ENCODE peak calls at places on chromosome 2, in seven cellular contexts. One of them, this sample, is unnamed.

GRCh38 chr2:221969087-221969829 is 329.5 kb downstream of the PAX3 start:
- DNase-seq in activated naive CD4-positive, alpha-beta T cell treated with anti-CD3 and anti-CD28 coated beads, Interleukin-2, amount 10 ng/mL, durations not matched to agents 7 days and 5 days: no peak
- DNase-seq in T-helper 9 cell: no peak
- DNase-seq in fibroblast of the aortic adventitia: peak; percentile 69
- DNase-seq in nephron progenitor cell: peak; percentile 25
- DNase-seq in occipital lobe: peak; percentile 3
- DNase-seq in stimulated activated CD4-positive, alpha-beta T cell treated with anti-CD3 and anti-CD28 coated beads, Interleukin-12 subunit alpha, Interleukin-12 subunit beta, amount 100 ng/mL, for 4 hours: no peak
- DNase-seq in this sample: no peak

GRCh38 chr2:11123001-11123809 is 32.1 kb upstream of the SLC66A3 start:
- DNase-seq in occipital lobe: no peak
- DNase-seq in nephron progenitor cell: no peak
- DNase-seq in fibroblast of the aortic adventitia: no peak
- DNase-seq in stimulated activated CD4-positive, alpha-beta T cell treated with anti-CD3 and anti-CD28 coated beads, Interleukin-12 subunit alpha, Interleukin-12 subunit beta, amount 100 ng/mL, for 4 hours: no peak
- DNase-seq in activated naive CD4-positive, alpha-beta T cell treated with anti-CD3 and anti-CD28 coated beads, Interleukin-2, amount 10 ng/mL, durations not matched to agents 7 days and 5 days: no peak
- DNase-seq in T-helper 9 cell: no peak
- DNase-seq in this sample: no peak

GRCh38 chr2:169476459-169476858 is 2.8 kb upstream of the BBS5 start:
- DNase-seq in T-helper 9 cell: no peak
- DNase-seq in activated naive CD4-positive, alpha-beta T cell treated with anti-CD3 and anti-CD28 coated beads, Interleukin-2, amount 10 ng/mL, durations not matched to agents 7 days and 5 days: no peak
- DNase-seq in nephron progenitor cell: no peak
- DNase-seq in occipital lobe: no peak
- DNase-seq in fibroblast of the aortic adventitia: no peak
- DNase-seq in stimulated activated CD4-positive, alpha-beta T cell treated with anti-CD3 and anti-CD28 coated beads, Interleukin-12 subunit alpha, Interleukin-12 subunit beta, amount 100 ng/mL, for 4 hours: no peak
- DNase-seq in this sample: no peak

GRCh38 chr2:221649045-221649444 is 76.9 kb upstream of the EPHA4 start:
- DNase-seq in occipital lobe: peak; percentile 4
- DNase-seq in nephron progenitor cell: no peak
- DNase-seq in fibroblast of the aortic adventitia: peak; percentile 65
- DNase-seq in activated naive CD4-positive, alpha-beta T cell treated with anti-CD3 and anti-CD28 coated beads, Interleukin-2, amount 10 ng/mL, durations not matched to agents 7 days and 5 days: no peak
- DNase-seq in stimulated activated CD4-positive, alpha-beta T cell treated with anti-CD3 and anti-CD28 coated beads, Interleukin-12 subunit alpha, Interleukin-12 subunit beta, amount 100 ng/mL, for 4 hours: no peak
- DNase-seq in T-helper 9 cell: no peak
- DNase-seq in this sample: no peak

GRCh38 chr2:75356857-75357256 is 157.5 kb upstream of the TACR1 start:
- DNase-seq in fibroblast of the aortic adventitia: no peak
- DNase-seq in activated naive CD4-positive, alpha-beta T cell treated with anti-CD3 and anti-CD28 coated beads, Interleukin-2, amount 10 ng/mL, durations not matched to agents 7 days and 5 days: no peak
- DNase-seq in stimulated activated CD4-positive, alpha-beta T cell treated with anti-CD3 and anti-CD28 coated beads, Interleukin-12 subunit alpha, Interleukin-12 subunit beta, amount 100 ng/mL, for 4 hours: no peak
- DNase-seq in T-helper 9 cell: no peak
- DNase-seq in occipital lobe: no peak
- DNase-seq in nephron progenitor cell: no peak
- DNase-seq in this sample: no peak

GRCh38 chr2:232951181-232951580 is 61.9 kb downstream of the NGEF start:
- DNase-seq in nephron progenitor cell: no peak
- DNase-seq in stimulated activated CD4-positive, alpha-beta T cell treated with anti-CD3 and anti-CD28 coated beads, Interleukin-12 subunit alpha, Interleukin-12 subunit beta, amount 100 ng/mL, for 4 hours: no peak
- DNase-seq in occipital lobe: no peak
- DNase-seq in T-helper 9 cell: no peak
- DNase-seq in fibroblast of the aortic adventitia: no peak
- DNase-seq in activated naive CD4-positive, alpha-beta T cell treated with anti-CD3 and anti-CD28 coated beads, Interleukin-2, amount 10 ng/mL, durations not matched to agents 7 days and 5 days: no peak
- DNase-seq in this sample: no peak

GRCh38 chr2:162123806-162124758 is 28.0 kb downstream of the GCG start:
- DNase-seq in stimulated activated CD4-positive, alpha-beta T cell treated with anti-CD3 and anti-CD28 coated beads, Interleukin-12 subunit alpha, Interleukin-12 subunit beta, amount 100 ng/mL, for 4 hours: no peak
- DNase-seq in occipital lobe: no peak
- DNase-seq in T-helper 9 cell: no peak
- DNase-seq in activated naive CD4-positive, alpha-beta T cell treated with anti-CD3 and anti-CD28 coated beads, Interleukin-2, amount 10 ng/mL, durations not matched to agents 7 days and 5 days: no peak
- DNase-seq in fibroblast of the aortic adventitia: peak; percentile 83
- DNase-seq in nephron progenitor cell: peak; percentile 10
- DNase-seq in this sample: no peak

GRCh38 chr2:169361706-169362345 is 508 bp downstream of the LRP2 start:
- DNase-seq in nephron progenitor cell: peak; percentile 69
- DNase-seq in T-helper 9 cell: no peak
- DNase-seq in fibroblast of the aortic adventitia: peak; percentile 3
- DNase-seq in occipital lobe: no peak
- DNase-seq in stimulated activated CD4-positive, alpha-beta T cell treated with anti-CD3 and anti-CD28 coated beads, Interleukin-12 subunit alpha, Interleukin-12 subunit beta, amount 100 ng/mL, for 4 hours: peak; percentile 13
- DNase-seq in activated naive CD4-positive, alpha-beta T cell treated with anti-CD3 and anti-CD28 coated beads, Interleukin-2, amount 10 ng/mL, durations not matched to agents 7 days and 5 days: peak; percentile 25
- DNase-seq in this sample: no peak

GRCh38 chr2:5590836-5591235 is 101.3 kb upstream of the SOX11 start:
- DNase-seq in activated naive CD4-positive, alpha-beta T cell treated with anti-CD3 and anti-CD28 coated beads, Interleukin-2, amount 10 ng/mL, durations not matched to agents 7 days and 5 days: no peak
- DNase-seq in stimulated activated CD4-positive, alpha-beta T cell treated with anti-CD3 and anti-CD28 coated beads, Interleukin-12 subunit alpha, Interleukin-12 subunit beta, amount 100 ng/mL, for 4 hours: no peak
- DNase-seq in occipital lobe: no peak
- DNase-seq in nephron progenitor cell: no peak
- DNase-seq in T-helper 9 cell: no peak
- DNase-seq in fibroblast of the aortic adventitia: no peak
- DNase-seq in this sample: no peak

GRCh38 chr2:166257859-166258258 is 117.9 kb downstream of the SCN9A start:
- DNase-seq in T-helper 9 cell: no peak
- DNase-seq in fibroblast of the aortic adventitia: no peak
- DNase-seq in occipital lobe: no peak
- DNase-seq in activated naive CD4-positive, alpha-beta T cell treated with anti-CD3 and anti-CD28 coated beads, Interleukin-2, amount 10 ng/mL, durations not matched to agents 7 days and 5 days: no peak
- DNase-seq in nephron progenitor cell: no peak
- DNase-seq in stimulated activated CD4-positive, alpha-beta T cell treated with anti-CD3 and anti-CD28 coated beads, Interleukin-12 subunit alpha, Interleukin-12 subunit beta, amount 100 ng/mL, for 4 hours: no peak
- DNase-seq in this sample: no peak

GRCh38 chr2:225739328-225739727 is 339.8 kb downstream of the NYAP2 start:
- DNase-seq in occipital lobe: no peak
- DNase-seq in activated naive CD4-positive, alpha-beta T cell treated with anti-CD3 and anti-CD28 coated beads, Interleukin-2, amount 10 ng/mL, durations not matched to agents 7 days and 5 days: no peak
- DNase-seq in T-helper 9 cell: no peak
- DNase-seq in stimulated activated CD4-positive, alpha-beta T cell treated with anti-CD3 and anti-CD28 coated beads, Interleukin-12 subunit alpha, Interleukin-12 subunit beta, amount 100 ng/mL, for 4 hours: no peak
- DNase-seq in nephron progenitor cell: no peak
- DNase-seq in fibroblast of the aortic adventitia: no peak
- DNase-seq in this sample: no peak

GRCh38 chr2:173130521-173131467 is 55.1 kb downstream of the MAP3K20 start:
- DNase-seq in occipital lobe: no peak
- DNase-seq in fibroblast of the aortic adventitia: peak; percentile 32
- DNase-seq in stimulated activated CD4-positive, alpha-beta T cell treated with anti-CD3 and anti-CD28 coated beads, Interleukin-12 subunit alpha, Interleukin-12 subunit beta, amount 100 ng/mL, for 4 hours: no peak
- DNase-seq in T-helper 9 cell: no peak
- DNase-seq in nephron progenitor cell: no peak
- DNase-seq in activated naive CD4-positive, alpha-beta T cell treated with anti-CD3 and anti-CD28 coated beads, Interleukin-2, amount 10 ng/mL, durations not matched to agents 7 days and 5 days: no peak
- DNase-seq in this sample: no peak

GRCh38 chr2:121694398-121695178 is 42.1 kb downstream of the NIFK start:
- DNase-seq in occipital lobe: no peak
- DNase-seq in activated naive CD4-positive, alpha-beta T cell treated with anti-CD3 and anti-CD28 coated beads, Interleukin-2, amount 10 ng/mL, durations not matched to agents 7 days and 5 days: no peak
- DNase-seq in fibroblast of the aortic adventitia: peak; percentile 86
- DNase-seq in stimulated activated CD4-positive, alpha-beta T cell treated with anti-CD3 and anti-CD28 coated beads, Interleukin-12 subunit alpha, Interleukin-12 subunit beta, amount 100 ng/mL, for 4 hours: no peak
- DNase-seq in nephron progenitor cell: no peak
- DNase-seq in T-helper 9 cell: no peak
- DNase-seq in this sample: peak; percentile 42

GRCh38 chr2:3290655-3291054 is 87.0 kb downstream of the EIPR1 start:
- DNase-seq in T-helper 9 cell: no peak
- DNase-seq in occipital lobe: no peak
- DNase-seq in stimulated activated CD4-positive, alpha-beta T cell treated with anti-CD3 and anti-CD28 coated beads, Interleukin-12 subunit alpha, Interleukin-12 subunit beta, amount 100 ng/mL, for 4 hours: no peak
- DNase-seq in nephron progenitor cell: peak; percentile 32
- DNase-seq in fibroblast of the aortic adventitia: no peak
- DNase-seq in activated naive CD4-positive, alpha-beta T cell treated with anti-CD3 and anti-CD28 coated beads, Interleukin-2, amount 10 ng/mL, durations not matched to agents 7 days and 5 days: no peak
- DNase-seq in this sample: no peak

GRCh38 chr2:185222311-185222710 is 516.3 kb upstream of the FSIP2 start:
- DNase-seq in T-helper 9 cell: no peak
- DNase-seq in occipital lobe: no peak
- DNase-seq in nephron progenitor cell: no peak
- DNase-seq in activated naive CD4-positive, alpha-beta T cell treated with anti-CD3 and anti-CD28 coated beads, Interleukin-2, amount 10 ng/mL, durations not matched to agents 7 days and 5 days: no peak
- DNase-seq in stimulated activated CD4-positive, alpha-beta T cell treated with anti-CD3 and anti-CD28 coated beads, Interleukin-12 subunit alpha, Interleukin-12 subunit beta, amount 100 ng/mL, for 4 hours: no peak
- DNase-seq in fibroblast of the aortic adventitia: no peak
- DNase-seq in this sample: no peak

GRCh38 chr2:227508001-227508400 is 36.0 kb downstream of the AGFG1 start:
- DNase-seq in T-helper 9 cell: no peak
- DNase-seq in fibroblast of the aortic adventitia: no peak
- DNase-seq in occipital lobe: no peak
- DNase-seq in nephron progenitor cell: no peak
- DNase-seq in stimulated activated CD4-positive, alpha-beta T cell treated with anti-CD3 and anti-CD28 coated beads, Interleukin-12 subunit alpha, Interleukin-12 subunit beta, amount 100 ng/mL, for 4 hours: no peak
- DNase-seq in activated naive CD4-positive, alpha-beta T cell treated with anti-CD3 and anti-CD28 coated beads, Interleukin-2, amount 10 ng/mL, durations not matched to agents 7 days and 5 days: no peak
- DNase-seq in this sample: no peak

GRCh38 chr2:191617589-191617988 is 60.3 kb upstream of the NABP1 start:
- DNase-seq in T-helper 9 cell: peak; percentile 22
- DNase-seq in fibroblast of the aortic adventitia: no peak
- DNase-seq in stimulated activated CD4-positive, alpha-beta T cell treated with anti-CD3 and anti-CD28 coated beads, Interleukin-12 subunit alpha, Interleukin-12 subunit beta, amount 100 ng/mL, for 4 hours: peak; percentile 20
- DNase-seq in occipital lobe: no peak
- DNase-seq in activated naive CD4-positive, alpha-beta T cell treated with anti-CD3 and anti-CD28 coated beads, Interleukin-2, amount 10 ng/mL, durations not matched to agents 7 days and 5 days: peak; percentile 62
- DNase-seq in nephron progenitor cell: no peak
- DNase-seq in this sample: no peak

GRCh38 chr2:191800874-191801273 is 46.0 kb downstream of the CAVIN2 start:
- DNase-seq in nephron progenitor cell: no peak
- DNase-seq in activated naive CD4-positive, alpha-beta T cell treated with anti-CD3 and anti-CD28 coated beads, Interleukin-2, amount 10 ng/mL, durations not matched to agents 7 days and 5 days: no peak
- DNase-seq in stimulated activated CD4-positive, alpha-beta T cell treated with anti-CD3 and anti-CD28 coated beads, Interleukin-12 subunit alpha, Interleukin-12 subunit beta, amount 100 ng/mL, for 4 hours: no peak
- DNase-seq in T-helper 9 cell: no peak
- DNase-seq in occipital lobe: no peak
- DNase-seq in fibroblast of the aortic adventitia: peak; percentile 28
- DNase-seq in this sample: no peak

GRCh38 chr2:227804970-227805369 is 8.7 kb upstream of the CCL20 start:
- DNase-seq in occipital lobe: no peak
- DNase-seq in T-helper 9 cell: no peak
- DNase-seq in activated naive CD4-positive, alpha-beta T cell treated with anti-CD3 and anti-CD28 coated beads, Interleukin-2, amount 10 ng/mL, durations not matched to agents 7 days and 5 days: no peak
- DNase-seq in fibroblast of the aortic adventitia: no peak
- DNase-seq in stimulated activated CD4-positive, alpha-beta T cell treated with anti-CD3 and anti-CD28 coated beads, Interleukin-12 subunit alpha, Interleukin-12 subunit beta, amount 100 ng/mL, for 4 hours: no peak
- DNase-seq in nephron progenitor cell: no peak
- DNase-seq in this sample: peak; percentile 13

GRCh38 chr2:16635796-16636699 is 29.6 kb downstream of the CYRIA start:
- DNase-seq in occipital lobe: no peak
- DNase-seq in activated naive CD4-positive, alpha-beta T cell treated with anti-CD3 and anti-CD28 coated beads, Interleukin-2, amount 10 ng/mL, durations not matched to agents 7 days and 5 days: no peak
- DNase-seq in fibroblast of the aortic adventitia: no peak
- DNase-seq in nephron progenitor cell: no peak
- DNase-seq in stimulated activated CD4-positive, alpha-beta T cell treated with anti-CD3 and anti-CD28 coated beads, Interleukin-12 subunit alpha, Interleukin-12 subunit beta, amount 100 ng/mL, for 4 hours: no peak
- DNase-seq in T-helper 9 cell: no peak
- DNase-seq in this sample: no peak

GRCh38 chr2:60717691-60718090 is 38.4 kb upstream of the PAPOLG start:
- DNase-seq in T-helper 9 cell: no peak
- DNase-seq in fibroblast of the aortic adventitia: no peak
- DNase-seq in occipital lobe: no peak
- DNase-seq in stimulated activated CD4-positive, alpha-beta T cell treated with anti-CD3 and anti-CD28 coated beads, Interleukin-12 subunit alpha, Interleukin-12 subunit beta, amount 100 ng/mL, for 4 hours: no peak
- DNase-seq in nephron progenitor cell: no peak
- DNase-seq in activated naive CD4-positive, alpha-beta T cell treated with anti-CD3 and anti-CD28 coated beads, Interleukin-2, amount 10 ng/mL, durations not matched to agents 7 days and 5 days: no peak
- DNase-seq in this sample: no peak

GRCh38 chr2:133362061-133362476 is 206.2 kb downstream of the NCKAP5 start:
- DNase-seq in occipital lobe: no peak
- DNase-seq in stimulated activated CD4-positive, alpha-beta T cell treated with anti-CD3 and anti-CD28 coated beads, Interleukin-12 subunit alpha, Interleukin-12 subunit beta, amount 100 ng/mL, for 4 hours: no peak
- DNase-seq in activated naive CD4-positive, alpha-beta T cell treated with anti-CD3 and anti-CD28 coated beads, Interleukin-2, amount 10 ng/mL, durations not matched to agents 7 days and 5 days: no peak
- DNase-seq in nephron progenitor cell: no peak
- DNase-seq in T-helper 9 cell: no peak
- DNase-seq in fibroblast of the aortic adventitia: peak; percentile 65
- DNase-seq in this sample: no peak

GRCh38 chr2:100978582-100979051 is 23.5 kb upstream of the RPL31 start:
- DNase-seq in occipital lobe: peak; percentile 34
- DNase-seq in T-helper 9 cell: no peak
- DNase-seq in nephron progenitor cell: no peak
- DNase-seq in stimulated activated CD4-positive, alpha-beta T cell treated with anti-CD3 and anti-CD28 coated beads, Interleukin-12 subunit alpha, Interleukin-12 subunit beta, amount 100 ng/mL, for 4 hours: no peak
- DNase-seq in activated naive CD4-positive, alpha-beta T cell treated with anti-CD3 and anti-CD28 coated beads, Interleukin-2, amount 10 ng/mL, durations not matched to agents 7 days and 5 days: no peak
- DNase-seq in fibroblast of the aortic adventitia: peak; percentile 54
- DNase-seq in this sample: no peak

GRCh38 chr2:98804736-98805135 is 73.8 kb upstream of the MGAT4A start:
- DNase-seq in fibroblast of the aortic adventitia: no peak
- DNase-seq in occipital lobe: no peak
- DNase-seq in T-helper 9 cell: no peak
- DNase-seq in stimulated activated CD4-positive, alpha-beta T cell treated with anti-CD3 and anti-CD28 coated beads, Interleukin-12 subunit alpha, Interleukin-12 subunit beta, amount 100 ng/mL, for 4 hours: no peak
- DNase-seq in activated naive CD4-positive, alpha-beta T cell treated with anti-CD3 and anti-CD28 coated beads, Interleukin-2, amount 10 ng/mL, durations not matched to agents 7 days and 5 days: no peak
- DNase-seq in nephron progenitor cell: no peak
- DNase-seq in this sample: peak; percentile 54

GRCh38 chr2:240229005-240229404 is 88.5 kb upstream of the OTOS start:
- DNase-seq in nephron progenitor cell: no peak
- DNase-seq in fibroblast of the aortic adventitia: no peak
- DNase-seq in stimulated activated CD4-positive, alpha-beta T cell treated with anti-CD3 and anti-CD28 coated beads, Interleukin-12 subunit alpha, Interleukin-12 subunit beta, amount 100 ng/mL, for 4 hours: no peak
- DNase-seq in activated naive CD4-positive, alpha-beta T cell treated with anti-CD3 and anti-CD28 coated beads, Interleukin-2, amount 10 ng/mL, durations not matched to agents 7 days and 5 days: no peak
- DNase-seq in occipital lobe: no peak
- DNase-seq in T-helper 9 cell: no peak
- DNase-seq in this sample: no peak

GRCh38 chr2:140154711-140155110 is 1374.5 kb upstream of the NXPH2 start:
- DNase-seq in occipital lobe: no peak
- DNase-seq in T-helper 9 cell: no peak
- DNase-seq in fibroblast of the aortic adventitia: peak; percentile 26
- DNase-seq in stimulated activated CD4-positive, alpha-beta T cell treated with anti-CD3 and anti-CD28 coated beads, Interleukin-12 subunit alpha, Interleukin-12 subunit beta, amount 100 ng/mL, for 4 hours: no peak
- DNase-seq in activated naive CD4-positive, alpha-beta T cell treated with anti-CD3 and anti-CD28 coated beads, Interleukin-2, amount 10 ng/mL, durations not matched to agents 7 days and 5 days: no peak
- DNase-seq in nephron progenitor cell: no peak
- DNase-seq in this sample: no peak

GRCh38 chr2:190635781-190636180 is 13.1 kb upstream of the NAB1 start:
- DNase-seq in T-helper 9 cell: no peak
- DNase-seq in nephron progenitor cell: no peak
- DNase-seq in stimulated activated CD4-positive, alpha-beta T cell treated with anti-CD3 and anti-CD28 coated beads, Interleukin-12 subunit alpha, Interleukin-12 subunit beta, amount 100 ng/mL, for 4 hours: no peak
- DNase-seq in fibroblast of the aortic adventitia: no peak
- DNase-seq in activated naive CD4-positive, alpha-beta T cell treated with anti-CD3 and anti-CD28 coated beads, Interleukin-2, amount 10 ng/mL, durations not matched to agents 7 days and 5 days: no peak
- DNase-seq in occipital lobe: no peak
- DNase-seq in this sample: no peak

GRCh38 chr2:40281021-40281940 is 170.6 kb downstream of the SLC8A1 start:
- DNase-seq in occipital lobe: no peak
- DNase-seq in T-helper 9 cell: no peak
- DNase-seq in activated naive CD4-positive, alpha-beta T cell treated with anti-CD3 and anti-CD28 coated beads, Interleukin-2, amount 10 ng/mL, durations not matched to agents 7 days and 5 days: no peak
- DNase-seq in stimulated activated CD4-positive, alpha-beta T cell treated with anti-CD3 and anti-CD28 coated beads, Interleukin-12 subunit alpha, Interleukin-12 subunit beta, amount 100 ng/mL, for 4 hours: no peak
- DNase-seq in fibroblast of the aortic adventitia: peak; percentile 94
- DNase-seq in nephron progenitor cell: no peak
- DNase-seq in this sample: no peak

GRCh38 chr2:216023055-216023648 is 9.8 kb upstream of the MREG start:
- DNase-seq in nephron progenitor cell: peak; percentile 54
- DNase-seq in occipital lobe: no peak
- DNase-seq in stimulated activated CD4-positive, alpha-beta T cell treated with anti-CD3 and anti-CD28 coated beads, Interleukin-12 subunit alpha, Interleukin-12 subunit beta, amount 100 ng/mL, for 4 hours: peak; percentile 37
- DNase-seq in fibroblast of the aortic adventitia: peak; percentile 67
- DNase-seq in T-helper 9 cell: peak; percentile 26
- DNase-seq in activated naive CD4-positive, alpha-beta T cell treated with anti-CD3 and anti-CD28 coated beads, Interleukin-2, amount 10 ng/mL, durations not matched to agents 7 days and 5 days: peak; percentile 66
- DNase-seq in this sample: no peak

GRCh38 chr2:72843301-72843700 is 17.5 kb upstream of the EXOC6B start:
- DNase-seq in T-helper 9 cell: no peak
- DNase-seq in nephron progenitor cell: no peak
- DNase-seq in fibroblast of the aortic adventitia: no peak
- DNase-seq in stimulated activated CD4-positive, alpha-beta T cell treated with anti-CD3 and anti-CD28 coated beads, Interleukin-12 subunit alpha, Interleukin-12 subunit beta, amount 100 ng/mL, for 4 hours: no peak
- DNase-seq in occipital lobe: no peak
- DNase-seq in activated naive CD4-positive, alpha-beta T cell treated with anti-CD3 and anti-CD28 coated beads, Interleukin-2, amount 10 ng/mL, durations not matched to agents 7 days and 5 days: no peak
- DNase-seq in this sample: no peak

GRCh38 chr2:37344453-37345361 is at the start of gene QPCT:
- DNase-seq in T-helper 9 cell: peak; percentile 63
- DNase-seq in stimulated activated CD4-positive, alpha-beta T cell treated with anti-CD3 and anti-CD28 coated beads, Interleukin-12 subunit alpha, Interleukin-12 subunit beta, amount 100 ng/mL, for 4 hours: peak; percentile 43
- DNase-seq in nephron progenitor cell: no peak
- DNase-seq in fibroblast of the aortic adventitia: no peak
- DNase-seq in occipital lobe: no peak
- DNase-seq in activated naive CD4-positive, alpha-beta T cell treated with anti-CD3 and anti-CD28 coated beads, Interleukin-2, amount 10 ng/mL, durations not matched to agents 7 days and 5 days: peak; percentile 66
- DNase-seq in this sample: no peak

GRCh38 chr2:198657520-198658121 is 800.1 kb downstream of the SATB2 start:
- DNase-seq in fibroblast of the aortic adventitia: peak; percentile 17
- DNase-seq in stimulated activated CD4-positive, alpha-beta T cell treated with anti-CD3 and anti-CD28 coated beads, Interleukin-12 subunit alpha, Interleukin-12 subunit beta, amount 100 ng/mL, for 4 hours: no peak
- DNase-seq in T-helper 9 cell: no peak
- DNase-seq in nephron progenitor cell: peak; percentile 23
- DNase-seq in occipital lobe: no peak
- DNase-seq in activated naive CD4-positive, alpha-beta T cell treated with anti-CD3 and anti-CD28 coated beads, Interleukin-2, amount 10 ng/mL, durations not matched to agents 7 days and 5 days: no peak
- DNase-seq in this sample: no peak

GRCh38 chr2:14363137-14363536 is 269.4 kb upstream of the LRATD1 start:
- DNase-seq in stimulated activated CD4-positive, alpha-beta T cell treated with anti-CD3 and anti-CD28 coated beads, Interleukin-12 subunit alpha, Interleukin-12 subunit beta, amount 100 ng/mL, for 4 hours: no peak
- DNase-seq in occipital lobe: no peak
- DNase-seq in nephron progenitor cell: no peak
- DNase-seq in T-helper 9 cell: no peak
- DNase-seq in activated naive CD4-positive, alpha-beta T cell treated with anti-CD3 and anti-CD28 coated beads, Interleukin-2, amount 10 ng/mL, durations not matched to agents 7 days and 5 days: no peak
- DNase-seq in fibroblast of the aortic adventitia: no peak
- DNase-seq in this sample: no peak

GRCh38 chr2:29921560-29921915 is at the start of gene ALK:
- DNase-seq in T-helper 9 cell: peak; percentile 19
- DNase-seq in fibroblast of the aortic adventitia: peak; percentile 62
- DNase-seq in stimulated activated CD4-positive, alpha-beta T cell treated with anti-CD3 and anti-CD28 coated beads, Interleukin-12 subunit alpha, Interleukin-12 subunit beta, amount 100 ng/mL, for 4 hours: peak; percentile 55
- DNase-seq in occipital lobe: peak; percentile 87
- DNase-seq in nephron progenitor cell: peak; percentile 99
- DNase-seq in activated naive CD4-positive, alpha-beta T cell treated with anti-CD3 and anti-CD28 coated beads, Interleukin-2, amount 10 ng/mL, durations not matched to agents 7 days and 5 days: peak; percentile 72
- DNase-seq in this sample: no peak

GRCh38 chr2:50241292-50241691 is 790.6 kb downstream of the NRXN1 start:
- DNase-seq in occipital lobe: no peak
- DNase-seq in nephron progenitor cell: no peak
- DNase-seq in activated naive CD4-positive, alpha-beta T cell treated with anti-CD3 and anti-CD28 coated beads, Interleukin-2, amount 10 ng/mL, durations not matched to agents 7 days and 5 days: no peak
- DNase-seq in T-helper 9 cell: no peak
- DNase-seq in fibroblast of the aortic adventitia: no peak
- DNase-seq in stimulated activated CD4-positive, alpha-beta T cell treated with anti-CD3 and anti-CD28 coated beads, Interleukin-12 subunit alpha, Interleukin-12 subunit beta, amount 100 ng/mL, for 4 hours: no peak
- DNase-seq in this sample: no peak

GRCh38 chr2:121362776-121363175 is 77.8 kb upstream of the TFCP2L1 start:
- DNase-seq in stimulated activated CD4-positive, alpha-beta T cell treated with anti-CD3 and anti-CD28 coated beads, Interleukin-12 subunit alpha, Interleukin-12 subunit beta, amount 100 ng/mL, for 4 hours: no peak
- DNase-seq in activated naive CD4-positive, alpha-beta T cell treated with anti-CD3 and anti-CD28 coated beads, Interleukin-2, amount 10 ng/mL, durations not matched to agents 7 days and 5 days: no peak
- DNase-seq in nephron progenitor cell: no peak
- DNase-seq in fibroblast of the aortic adventitia: peak; percentile 24
- DNase-seq in occipital lobe: no peak
- DNase-seq in T-helper 9 cell: no peak
- DNase-seq in this sample: peak; percentile 71

GRCh38 chr2:200700856-200701255 is 110.9 kb upstream of the BZW1 start:
- DNase-seq in nephron progenitor cell: no peak
- DNase-seq in fibroblast of the aortic adventitia: no peak
- DNase-seq in activated naive CD4-positive, alpha-beta T cell treated with anti-CD3 and anti-CD28 coated beads, Interleukin-2, amount 10 ng/mL, durations not matched to agents 7 days and 5 days: no peak
- DNase-seq in occipital lobe: no peak
- DNase-seq in stimulated activated CD4-positive, alpha-beta T cell treated with anti-CD3 and anti-CD28 coated beads, Interleukin-12 subunit alpha, Interleukin-12 subunit beta, amount 100 ng/mL, for 4 hours: no peak
- DNase-seq in T-helper 9 cell: no peak
- DNase-seq in this sample: no peak

GRCh38 chr2:167294031-167294774 is 405.9 kb downstream of the XIRP2 start:
- DNase-seq in occipital lobe: peak; percentile 61
- DNase-seq in T-helper 9 cell: no peak
- DNase-seq in fibroblast of the aortic adventitia: peak; percentile 26
- DNase-seq in nephron progenitor cell: peak; percentile 49
- DNase-seq in activated naive CD4-positive, alpha-beta T cell treated with anti-CD3 and anti-CD28 coated beads, Interleukin-2, amount 10 ng/mL, durations not matched to agents 7 days and 5 days: peak; percentile 21
- DNase-seq in stimulated activated CD4-positive, alpha-beta T cell treated with anti-CD3 and anti-CD28 coated beads, Interleukin-12 subunit alpha, Interleukin-12 subunit beta, amount 100 ng/mL, for 4 hours: no peak
- DNase-seq in this sample: no peak